ENCODE peak calls at places on chromosomes 16 and 17, in seven cellular contexts. One of them, this sample, is unnamed.

GRCh38 chr16:88618182-88618955 is 20.0 kb upstream of the IL17C start:
- DNase-seq in HCT116: no peak
- DNase-seq in HepG2: peak
- DNase-seq in H1: no peak
- DNase-seq in K562: no peak
- DNase-seq in SK-N-SH: no peak
- DNase-seq in GM12878: no peak
- DNase-seq in this sample: no peak

GRCh38 chr17:81683208-81683583 is 401 bp downstream of the ARL16 start:
- DNase-seq in HCT116: no peak
- DNase-seq in HepG2: no peak
- DNase-seq in H1: no peak
- DNase-seq in K562: no peak
- DNase-seq in SK-N-SH: no peak
- DNase-seq in GM12878: no peak
- DNase-seq in this sample: no peak

GRCh38 chr17:45288825-45289224 is 26.9 kb upstream of the SPATA32 start:
- DNase-seq in HCT116: no peak
- DNase-seq in HepG2: no peak
- DNase-seq in H1: no peak
- DNase-seq in K562: no peak
- DNase-seq in SK-N-SH: no peak
- DNase-seq in GM12878: no peak
- DNase-seq in this sample: no peak

GRCh38 chr17:57489321-57489720 is 233.0 kb downstream of the MSI2 start:
- DNase-seq in HCT116: no peak
- DNase-seq in HepG2: no peak
- DNase-seq in H1: no peak
- DNase-seq in K562: no peak
- DNase-seq in SK-N-SH: no peak
- DNase-seq in GM12878: no peak
- DNase-seq in this sample: no peak

GRCh38 chr16:24051125-24051524 is 205.0 kb upstream of the CACNG3 start:
- DNase-seq in HCT116: no peak
- DNase-seq in HepG2: no peak
- DNase-seq in H1: peak
- DNase-seq in K562: no peak
- DNase-seq in SK-N-SH: no peak
- DNase-seq in GM12878: no peak
- DNase-seq in this sample: no peak

GRCh38 chr16:31190818-31191444 is 11.0 kb downstream of the FUS start:
- DNase-seq in HCT116: no peak
- DNase-seq in HepG2: no peak
- DNase-seq in H1: no peak
- DNase-seq in K562: no peak
- DNase-seq in SK-N-SH: no peak
- DNase-seq in GM12878: no peak
- DNase-seq in this sample: no peak

GRCh38 chr17:15334266-15334665 is 7.1 kb downstream of the TEKT3 start:
- DNase-seq in HCT116: no peak
- DNase-seq in HepG2: no peak
- DNase-seq in H1: no peak
- DNase-seq in K562: no peak
- DNase-seq in SK-N-SH: no peak
- DNase-seq in GM12878: no peak
- DNase-seq in this sample: no peak

GRCh38 chr17:59754547-59754946 is 47.1 kb downstream of the VMP1 start:
- DNase-seq in HCT116: peak
- DNase-seq in HepG2: peak
- DNase-seq in H1: no peak
- DNase-seq in K562: peak
- DNase-seq in SK-N-SH: no peak
- DNase-seq in GM12878: no peak
- DNase-seq in this sample: no peak

GRCh38 chr16:4320030-4320429 is 4.2 kb downstream of the GLIS2 start:
- DNase-seq in HCT116: no peak
- DNase-seq in HepG2: no peak
- DNase-seq in H1: no peak
- DNase-seq in K562: no peak
- DNase-seq in SK-N-SH: no peak
- DNase-seq in GM12878: no peak
- DNase-seq in this sample: no peak

GRCh38 chr17:50266384-50267073 is 7.7 kb upstream of the TMEM92 start:
- DNase-seq in HCT116: no peak
- DNase-seq in HepG2: peak
- DNase-seq in H1: peak
- DNase-seq in K562: peak
- DNase-seq in SK-N-SH: peak
- DNase-seq in GM12878: no peak
- DNase-seq in this sample: peak

GRCh38 chr17:75590849-75591721 is 3.5 kb downstream of the MYO15B start:
- DNase-seq in HCT116: no peak
- DNase-seq in HepG2: peak
- DNase-seq in H1: no peak
- DNase-seq in K562: no peak
- DNase-seq in SK-N-SH: no peak
- DNase-seq in GM12878: no peak
- DNase-seq in this sample: no peak

GRCh38 chr17:43699438-43699756 is 37.7 kb upstream of the MEOX1 start:
- DNase-seq in HCT116: no peak
- DNase-seq in HepG2: no peak
- DNase-seq in H1: no peak
- DNase-seq in K562: no peak
- DNase-seq in SK-N-SH: no peak
- DNase-seq in GM12878: no peak
- DNase-seq in this sample: no peak

GRCh38 chr16:8103649-8104289 is 486.5 kb downstream of the TMEM114 start:
- DNase-seq in HCT116: no peak
- DNase-seq in HepG2: no peak
- DNase-seq in H1: no peak
- DNase-seq in K562: no peak
- DNase-seq in SK-N-SH: no peak
- DNase-seq in GM12878: no peak
- DNase-seq in this sample: no peak

GRCh38 chr17:2399572-2400473 is 1.0 kb downstream of the MNT start:
- DNase-seq in HCT116: peak
- DNase-seq in HepG2: peak
- DNase-seq in H1: peak
- DNase-seq in K562: peak
- DNase-seq in SK-N-SH: peak
- DNase-seq in GM12878: peak
- DNase-seq in this sample: peak
- TF ChIP-seq JUND in HCT116: no peak
- TF ChIP-seq JUND in HepG2: peak
- TF ChIP-seq JUND in H1: peak
- TF ChIP-seq JUND in K562: peak
- TF ChIP-seq JUND in SK-N-SH: no peak
- TF ChIP-seq JUND in GM12878: no peak
- TF ChIP-seq JUND in this sample: no peak

GRCh38 chr17:157901-158300 is 20.5 kb downstream of the SCGB1C2 start:
- DNase-seq in HCT116: no peak
- DNase-seq in HepG2: no peak
- DNase-seq in H1: no peak
- DNase-seq in K562: no peak
- DNase-seq in SK-N-SH: no peak
- DNase-seq in GM12878: no peak
- DNase-seq in this sample: no peak

GRCh38 chr17:155576-155975 is 18.2 kb downstream of the SCGB1C2 start:
- DNase-seq in HCT116: no peak
- DNase-seq in HepG2: no peak
- DNase-seq in H1: no peak
- DNase-seq in K562: no peak
- DNase-seq in SK-N-SH: no peak
- DNase-seq in GM12878: no peak
- DNase-seq in this sample: no peak

GRCh38 chr17:158379-158778 is 21.0 kb downstream of the SCGB1C2 start:
- DNase-seq in HCT116: no peak
- DNase-seq in HepG2: no peak
- DNase-seq in H1: no peak
- DNase-seq in K562: no peak
- DNase-seq in SK-N-SH: no peak
- DNase-seq in GM12878: no peak
- DNase-seq in this sample: no peak

GRCh38 chr17:156946-157345 is 19.6 kb downstream of the SCGB1C2 start:
- DNase-seq in HCT116: no peak
- DNase-seq in HepG2: no peak
- DNase-seq in H1: no peak
- DNase-seq in K562: no peak
- DNase-seq in SK-N-SH: no peak
- DNase-seq in GM12878: no peak
- DNase-seq in this sample: no peak

DNA sequence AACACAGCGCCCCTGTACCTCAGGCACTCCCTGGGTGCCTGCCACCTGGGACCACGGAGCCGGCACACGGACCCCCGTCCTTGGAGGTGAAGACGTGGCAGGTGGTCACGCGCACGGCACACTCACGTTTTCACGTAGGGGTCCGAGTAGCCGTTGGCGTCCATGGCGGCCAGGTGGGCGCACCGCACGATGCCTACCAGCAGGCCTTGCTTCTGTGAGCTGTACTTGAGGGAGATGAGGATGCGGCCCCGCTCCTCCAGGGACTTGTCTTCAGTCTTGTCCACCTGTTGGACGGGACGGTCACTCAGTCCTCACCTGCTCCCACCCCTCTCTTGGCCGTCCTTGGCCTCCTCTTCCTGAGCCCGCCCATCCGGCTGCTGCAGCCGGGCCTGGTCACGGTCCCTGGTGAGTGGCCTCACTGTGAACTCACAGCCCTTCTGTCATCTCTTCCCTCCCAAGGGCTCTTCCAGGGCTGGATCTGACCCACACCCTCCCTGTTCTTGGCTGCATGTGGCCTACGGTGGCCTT is 18.8 kb downstream of the SCGB1C2 start:
- DNase-seq in HCT116: no peak
- DNase-seq in HepG2: no peak
- DNase-seq in H1: no peak
- DNase-seq in K562: no peak
- DNase-seq in SK-N-SH: no peak
- DNase-seq in GM12878: no peak
- DNase-seq in this sample: no peak
- TF ChIP-seq JUND in HCT116: no peak
- TF ChIP-seq JUND in HepG2: no peak
- TF ChIP-seq JUND in H1: no peak
- TF ChIP-seq JUND in K562: no peak
- TF ChIP-seq JUND in SK-N-SH: no peak
- TF ChIP-seq JUND in GM12878: no peak
- TF ChIP-seq JUND in this sample: no peak

DNA sequence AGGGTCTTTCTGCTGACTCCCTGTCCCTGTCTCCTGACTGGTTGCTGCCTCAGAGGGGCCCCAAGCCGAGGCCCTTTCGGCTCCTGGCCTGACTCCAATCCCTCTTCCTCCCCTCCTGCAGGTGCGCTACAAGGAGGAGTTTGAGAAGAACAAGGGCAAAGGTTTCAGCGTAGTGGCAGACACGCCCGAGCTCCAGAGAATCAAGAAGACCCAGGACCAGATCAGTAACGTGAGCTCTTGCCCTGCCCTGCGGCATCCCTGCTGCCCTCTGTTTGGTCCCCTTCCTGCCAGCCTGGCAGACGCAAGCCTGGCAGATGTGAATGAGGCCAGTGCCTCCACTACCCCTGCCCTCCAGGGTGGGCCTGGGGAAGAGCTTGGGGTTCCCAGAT is 27.1 kb upstream of the LASP1NB start:
- DNase-seq in HCT116: no peak
- DNase-seq in HepG2: no peak
- DNase-seq in H1: no peak
- DNase-seq in K562: no peak
- DNase-seq in SK-N-SH: no peak
- DNase-seq in GM12878: no peak
- DNase-seq in this sample: no peak
- TF ChIP-seq JUND in HCT116: no peak
- TF ChIP-seq JUND in HepG2: no peak
- TF ChIP-seq JUND in H1: no peak
- TF ChIP-seq JUND in K562: no peak
- TF ChIP-seq JUND in SK-N-SH: no peak
- TF ChIP-seq JUND in GM12878: no peak
- TF ChIP-seq JUND in this sample: no peak

GRCh38 chr17:72420775-72421127 is 299.9 kb downstream of the SOX9 start:
- DNase-seq in HCT116: no peak
- DNase-seq in HepG2: no peak
- DNase-seq in H1: no peak
- DNase-seq in K562: no peak
- DNase-seq in SK-N-SH: no peak
- DNase-seq in GM12878: no peak
- DNase-seq in this sample: no peak
- TF ChIP-seq JUND in HCT116: no peak
- TF ChIP-seq JUND in HepG2: no peak
- TF ChIP-seq JUND in H1: no peak
- TF ChIP-seq JUND in K562: no peak
- TF ChIP-seq JUND in SK-N-SH: no peak
- TF ChIP-seq JUND in GM12878: no peak
- TF ChIP-seq JUND in this sample: no peak